ENCODE peak calls at places on chromosome 13, in eight cellular contexts. V is CD8-positive, alpha-beta T cell; A is choroid plexus epithelial cell; T is substantia nigra; L is stimulated activated effector memory CD8-positive, alpha-beta T cell treated with anti-CD3 and anti-CD28 coated beads, Interleukin-12 subunit alpha, Interleukin-12 subunit beta, amount 100 ng/mL, for 72 hours; Z is activated naive CD8-positive, alpha-beta T cell treated with anti-CD3 and anti-CD28 coated beads, Interleukin-2, amount 50 U/mL, for 24 hours; S is stimulated activated CD4-positive, alpha-beta T cell treated with anti-CD3 and anti-CD28 coated beads, Interleukin-1b, Interleukin-23, amount 100 ng/mL, for 1 hour; O is endodermal cell. B is an unnamed sample.

GRCh38 chr13:46679369-46680180 is 117.4 kb downstream of the ESD start:
- DNase-seq in V (peak; percentile 18), A (peak; percentile 88), T (no peak), L (no peak), Z (peak; percentile 23), S (no peak), O (no peak), B (peak; percentile 64)

GRCh38 chr13:73816702-73817101 is 317.5 kb downstream of the KLF12 start:
- DNase-seq in V (no peak), A (no peak), T (no peak), L (no peak), Z (no peak), S (no peak), O (no peak), B (no peak)

GRCh38 chr13:69793803-69794453 is 313.7 kb upstream of the ATXN8OS start:
- DNase-seq in V (no peak), A (no peak), T (no peak), L (no peak), Z (no peak), S (no peak), O (no peak), B (no peak)

GRCh38 chr13:29936051-29936813 is 85.8 kb upstream of the UBL3 start:
- DNase-seq in V (no peak), A (no peak), T (no peak), L (no peak), Z (peak; percentile 14), S (no peak), O (no peak), B (peak; percentile 21)

GRCh38 chr13:99322297-99323103 is 15.3 kb upstream of the GPR183 start:
- DNase-seq in V (no peak), A (peak; percentile 88), T (no peak), L (no peak), Z (no peak), S (no peak), O (no peak), B (no peak)

GRCh38 chr13:45473627-45474026 is 8.9 kb downstream of the COG3 start:
- DNase-seq in V (no peak), A (peak; percentile 24), T (no peak), L (no peak), Z (no peak), S (no peak), O (peak; percentile 65), B (no peak)

GRCh38 chr13:99385940-99386339 is 78.7 kb upstream of the GPR183 start:
- DNase-seq in V (no peak), A (no peak), T (no peak), L (no peak), Z (peak; percentile 6), S (no peak), O (peak; percentile 41), B (no peak)

GRCh38 chr13:111947026-111947810 is 119.7 kb upstream of the SOX1 start:
- DNase-seq in V (no peak), A (no peak), T (no peak), L (no peak), Z (no peak), S (no peak), O (no peak), B (no peak)

GRCh38 chr13:113953561-113953960 is 20.3 kb downstream of the C13orf46 start:
- DNase-seq in V (no peak), A (no peak), T (no peak), L (no peak), Z (no peak), S (no peak), O (no peak), B (no peak)

GRCh38 chr13:45705936-45706335 is 3.8 kb downstream of the CBY2 start:
- DNase-seq in V (no peak), A (no peak), T (no peak), L (no peak), Z (no peak), S (no peak), O (no peak), B (no peak)

GRCh38 chr13:112220296-112220875 is 153.4 kb downstream of the SOX1 start:
- DNase-seq in V (no peak), A (no peak), T (no peak), L (no peak), Z (no peak), S (no peak), O (no peak), B (no peak)

B was measured in B cell.